ENCODE peak calls at places on chromosomes 1 and 21, in nine cellular contexts. One of them, this sample, is unnamed.

GRCh38 chr1:6511461-6512244 is 20.2 kb upstream of the PLEKHG5 start:
- DNase-seq in stimulated activated CD8-positive, alpha-beta memory T cell treated with anti-CD3 and anti-CD28 coated beads, Interleukin-15, amount 100 ng/mL, for 48 hours: no peak
- DNase-seq in OCI-M1: no peak
- DNase-seq in adrenal gland: no peak
- DNase-seq in spleen: no peak
- DNase-seq in HS-5: no peak
- DNase-seq in GM13977: no peak
- DNase-seq in RPMI7951: no peak
- DNase-seq in psoas muscle: no peak
- DNase-seq in this sample: no peak

GRCh38 chr1:228039504-228039903 is 32.7 kb downstream of the WNT3A start:
- DNase-seq in stimulated activated CD8-positive, alpha-beta memory T cell treated with anti-CD3 and anti-CD28 coated beads, Interleukin-15, amount 100 ng/mL, for 48 hours: no peak
- DNase-seq in OCI-M1: no peak
- DNase-seq in adrenal gland: no peak
- DNase-seq in spleen: peak; percentile 24
- DNase-seq in HS-5: no peak
- DNase-seq in GM13977: no peak
- DNase-seq in RPMI7951: no peak
- DNase-seq in psoas muscle: no peak
- DNase-seq in this sample: no peak

GRCh38 chr1:4375812-4376211 is 278.6 kb upstream of the AJAP1 start:
- DNase-seq in stimulated activated CD8-positive, alpha-beta memory T cell treated with anti-CD3 and anti-CD28 coated beads, Interleukin-15, amount 100 ng/mL, for 48 hours: no peak
- DNase-seq in OCI-M1: no peak
- DNase-seq in adrenal gland: no peak
- DNase-seq in spleen: no peak
- DNase-seq in HS-5: no peak
- DNase-seq in GM13977: no peak
- DNase-seq in RPMI7951: peak; percentile 65
- DNase-seq in psoas muscle: no peak
- DNase-seq in this sample: no peak

GRCh38 chr1:75083848-75084514 is 50.2 kb upstream of the LHX8 start:
- DNase-seq in stimulated activated CD8-positive, alpha-beta memory T cell treated with anti-CD3 and anti-CD28 coated beads, Interleukin-15, amount 100 ng/mL, for 48 hours: no peak
- DNase-seq in OCI-M1: no peak
- DNase-seq in adrenal gland: no peak
- DNase-seq in spleen: no peak
- DNase-seq in HS-5: peak; percentile 23
- DNase-seq in GM13977: no peak
- DNase-seq in RPMI7951: peak; percentile 93
- DNase-seq in psoas muscle: no peak
- DNase-seq in this sample: no peak

GRCh38 chr1:151391079-151391563 is 8.3 kb upstream of the PSMB4 start:
- DNase-seq in stimulated activated CD8-positive, alpha-beta memory T cell treated with anti-CD3 and anti-CD28 coated beads, Interleukin-15, amount 100 ng/mL, for 48 hours: no peak
- DNase-seq in OCI-M1: no peak
- DNase-seq in adrenal gland: no peak
- DNase-seq in spleen: no peak
- DNase-seq in HS-5: no peak
- DNase-seq in GM13977: no peak
- DNase-seq in RPMI7951: no peak
- DNase-seq in psoas muscle: no peak
- DNase-seq in this sample: no peak

GRCh38 chr1:3346478-3346877 is 108.0 kb upstream of the ARHGEF16 start:
- DNase-seq in stimulated activated CD8-positive, alpha-beta memory T cell treated with anti-CD3 and anti-CD28 coated beads, Interleukin-15, amount 100 ng/mL, for 48 hours: no peak
- DNase-seq in OCI-M1: no peak
- DNase-seq in adrenal gland: no peak
- DNase-seq in spleen: no peak
- DNase-seq in HS-5: no peak
- DNase-seq in GM13977: no peak
- DNase-seq in RPMI7951: no peak
- DNase-seq in psoas muscle: no peak
- DNase-seq in this sample: no peak

GRCh38 chr1:100774370-100774769 is 54.8 kb downstream of the VCAM1 start:
- DNase-seq in stimulated activated CD8-positive, alpha-beta memory T cell treated with anti-CD3 and anti-CD28 coated beads, Interleukin-15, amount 100 ng/mL, for 48 hours: no peak
- DNase-seq in OCI-M1: no peak
- DNase-seq in adrenal gland: no peak
- DNase-seq in spleen: no peak
- DNase-seq in HS-5: no peak
- DNase-seq in GM13977: no peak
- DNase-seq in RPMI7951: peak; percentile 7
- DNase-seq in psoas muscle: no peak
- DNase-seq in this sample: no peak

GRCh38 chr1:44849575-44850132 is 6.6 kb upstream of the PTCH2 start:
- DNase-seq in stimulated activated CD8-positive, alpha-beta memory T cell treated with anti-CD3 and anti-CD28 coated beads, Interleukin-15, amount 100 ng/mL, for 48 hours: no peak
- DNase-seq in OCI-M1: no peak
- DNase-seq in adrenal gland: no peak
- DNase-seq in spleen: no peak
- DNase-seq in HS-5: no peak
- DNase-seq in GM13977: no peak
- DNase-seq in RPMI7951: peak; percentile 27
- DNase-seq in psoas muscle: no peak
- DNase-seq in this sample: no peak

GRCh38 chr1:232136136-232136535 is 493.8 kb downstream of the SIPA1L2 start:
- DNase-seq in stimulated activated CD8-positive, alpha-beta memory T cell treated with anti-CD3 and anti-CD28 coated beads, Interleukin-15, amount 100 ng/mL, for 48 hours: no peak
- DNase-seq in OCI-M1: no peak
- DNase-seq in adrenal gland: no peak
- DNase-seq in spleen: no peak
- DNase-seq in HS-5: no peak
- DNase-seq in GM13977: no peak
- DNase-seq in RPMI7951: no peak
- DNase-seq in psoas muscle: no peak
- DNase-seq in this sample: no peak

GRCh38 chr1:32068891-32069590 is 3.7 kb upstream of the TMEM39B start:
- DNase-seq in stimulated activated CD8-positive, alpha-beta memory T cell treated with anti-CD3 and anti-CD28 coated beads, Interleukin-15, amount 100 ng/mL, for 48 hours: no peak
- DNase-seq in OCI-M1: peak; percentile 9
- DNase-seq in adrenal gland: no peak
- DNase-seq in spleen: peak; percentile 4
- DNase-seq in HS-5: no peak
- DNase-seq in GM13977: no peak
- DNase-seq in RPMI7951: peak; percentile 64
- DNase-seq in psoas muscle: no peak
- DNase-seq in this sample: no peak

GRCh38 chr21:41923641-41924342 is 30.0 kb downstream of the C2CD2 start:
- DNase-seq in stimulated activated CD8-positive, alpha-beta memory T cell treated with anti-CD3 and anti-CD28 coated beads, Interleukin-15, amount 100 ng/mL, for 48 hours: no peak
- DNase-seq in OCI-M1: peak; percentile 12
- DNase-seq in adrenal gland: peak; percentile 75
- DNase-seq in spleen: no peak
- DNase-seq in HS-5: no peak
- DNase-seq in GM13977: no peak
- DNase-seq in RPMI7951: peak; percentile 15
- DNase-seq in psoas muscle: peak; percentile 67
- DNase-seq in this sample: no peak

GRCh38 chr21:44567481-44568171 is 5.9 kb upstream of the KRTAP10-4 start:
- DNase-seq in stimulated activated CD8-positive, alpha-beta memory T cell treated with anti-CD3 and anti-CD28 coated beads, Interleukin-15, amount 100 ng/mL, for 48 hours: no peak
- DNase-seq in OCI-M1: no peak
- DNase-seq in adrenal gland: peak; percentile 24
- DNase-seq in spleen: peak; percentile 50
- DNase-seq in HS-5: no peak
- DNase-seq in GM13977: no peak
- DNase-seq in RPMI7951: no peak
- DNase-seq in psoas muscle: no peak
- DNase-seq in this sample: no peak

GRCh38 chr1:67791686-67792475 is 41.4 kb downstream of the GNG12 start:
- DNase-seq in stimulated activated CD8-positive, alpha-beta memory T cell treated with anti-CD3 and anti-CD28 coated beads, Interleukin-15, amount 100 ng/mL, for 48 hours: no peak
- DNase-seq in OCI-M1: no peak
- DNase-seq in adrenal gland: peak; percentile 64
- DNase-seq in spleen: no peak
- DNase-seq in HS-5: peak; percentile 90
- DNase-seq in GM13977: no peak
- DNase-seq in RPMI7951: peak; percentile 89
- DNase-seq in psoas muscle: no peak
- DNase-seq in this sample: no peak

GRCh38 chr21:28177008-28177603 is 815.6 kb downstream of the LTN1 start:
- DNase-seq in stimulated activated CD8-positive, alpha-beta memory T cell treated with anti-CD3 and anti-CD28 coated beads, Interleukin-15, amount 100 ng/mL, for 48 hours: no peak
- DNase-seq in OCI-M1: peak; percentile 7
- DNase-seq in adrenal gland: no peak
- DNase-seq in spleen: no peak
- DNase-seq in HS-5: no peak
- DNase-seq in GM13977: no peak
- DNase-seq in RPMI7951: peak; percentile 0
- DNase-seq in psoas muscle: no peak
- DNase-seq in this sample: no peak